ENCODE peak calls at places on chromosomes 12 and 14, in five cellular contexts. R is ureter, B is GM12865, D is C1 segment of cervical spinal cord, A is AG20443. J is an unnamed sample.

GRCh38 chr14:69153848-69154208 is 909 bp upstream of the DCAF5 start:
- DNase-seq in R (no peak), B (peak), D (peak), A (no peak), J (peak)

GRCh38 chr14:94056579-94057308 is 24.3 kb downstream of the DDX24 start:
- DNase-seq in R (no peak), B (peak), D (no peak), A (no peak), J (no peak)

GRCh38 chr12:124548854-124549378 is 18.5 kb downstream of the NCOR2 start:
- DNase-seq in R (no peak), B (no peak), D (no peak), A (peak), J (no peak)

GRCh38 chr14:105760691-105761344 is 234.4 kb downstream of the TMEM121 start:
- DNase-seq in R (no peak), B (no peak), D (no peak), A (peak), J (no peak)

GRCh38 chr12:132559652-132560420 is 50.5 kb downstream of the LRCOL1 start:
- DNase-seq in R (no peak), B (peak), D (peak), A (peak), J (peak)

GRCh38 chr12:89999699-90000505 is 291.3 kb upstream of the ATP2B1 start:
- DNase-seq in R (no peak), B (no peak), D (no peak), A (peak), J (no peak)

GRCh38 chr12:57342207-57342691 is 88.6 kb downstream of the R3HDM2 start:
- DNase-seq in R (no peak), B (no peak), D (peak), A (peak), J (no peak)

GRCh38 chr12:132157733-132158409 is 13.6 kb downstream of the NOC4L start:
- DNase-seq in R (no peak), B (no peak), D (no peak), A (no peak), J (no peak)

GRCh38 chr14:68397371-68397779 is 395.5 kb downstream of the ZFP36L1 start:
- DNase-seq in R (no peak), B (no peak), D (peak), A (no peak), J (no peak)

J was measured in DMS53.